ENCODE peak calls at places on chromosomes 16 and 17, in nine cellular contexts. E is transverse colon, U is stomach, S is prostate gland, H is lower leg skin, B is IMR-90, Y is A549, G is uterus, P is erythroblast. M is an unnamed sample.

GRCh38 chr17:1474402-1475189 is 17.9 kb downstream of the MYO1C start:
- DNase-seq in E (no peak), U (no peak), S (no peak), H (no peak), B (no peak), Y (no peak), G (no peak), P (no peak), M (no peak)

GRCh38 chr17:41724476-41725030 is 9.9 kb downstream of the HAP1 start:
- DNase-seq in E (no peak), U (no peak), S (no peak), H (no peak), B (no peak), Y (no peak), G (no peak), P (no peak), M (no peak)

GRCh38 chr17:69066482-69066881 is 5.8 kb upstream of the ABCA9 start:
- DNase-seq in E (no peak), U (no peak), S (no peak), H (no peak), B (no peak), Y (no peak), G (no peak), P (no peak), M (no peak)

GRCh38 chr17:2055494-2056220 is 754 bp downstream of the HIC1 start:
- DNase-seq in E (peak; percentile 39), U (no peak), S (no peak), H (no peak), B (peak; percentile 55), Y (no peak), G (peak; percentile 50), P (no peak), M (no peak)

GRCh38 chr16:3400446-3400778 is 392 bp downstream of the ZSCAN32 start:
- DNase-seq in E (no peak), U (no peak), S (no peak), H (no peak), B (no peak), Y (no peak), G (no peak), P (no peak), M (no peak)

GRCh38 chr17:76697702-76698465 is 12.9 kb downstream of the MXRA7 start:
- DNase-seq in E (no peak), U (no peak), S (no peak), H (no peak), B (peak; percentile 60), Y (no peak), G (peak; percentile 43), P (peak; percentile 39), M (no peak)

GRCh38 chr17:83199500-83200201 is 120.2 kb downstream of the METRNL start:
- DNase-seq in E (peak; percentile 60), U (peak; percentile 51), S (no peak), H (peak; percentile 62), B (peak; percentile 49), Y (no peak), G (no peak), P (no peak), M (no peak)

GRCh38 chr17:55386931-55387330 is 34.7 kb downstream of the MMD start:
- DNase-seq in E (no peak), U (no peak), S (no peak), H (no peak), B (no peak), Y (no peak), G (no peak), P (no peak), M (no peak)

GRCh38 chr17:16653367-16654041 is at the start of gene ZNF624:
- DNase-seq in E (peak; percentile 96), U (peak; percentile 98), S (peak; percentile 97), H (peak; percentile 94), B (peak; percentile 83), Y (peak; percentile 97), G (peak; percentile 97), P (peak; percentile 87), M (peak; percentile 93)

GRCh38 chr17:45008191-45008590 is 40.1 kb upstream of the C1QL1 start:
- DNase-seq in E (no peak), U (no peak), S (no peak), H (no peak), B (no peak), Y (no peak), G (no peak), P (no peak), M (no peak)

GRCh38 chr16:60741810-60742209 is 1294.4 kb downstream of the CDH8 start:
- DNase-seq in E (no peak), U (no peak), S (no peak), H (no peak), B (no peak), Y (no peak), G (no peak), P (no peak), M (no peak)

GRCh38 chr16:80197790-80198201 is 343.0 kb upstream of the DYNLRB2 start:
- DNase-seq in E (no peak), U (no peak), S (no peak), H (peak; percentile 26), B (peak; percentile 93), Y (peak; percentile 87), G (no peak), P (no peak), M (peak; percentile 19)

GRCh38 chr17:78383725-78384471 is 5.4 kb downstream of the PGS1 start:
- DNase-seq in E (peak; percentile 67), U (peak; percentile 57), S (peak; percentile 80), H (peak; percentile 67), B (peak; percentile 100), Y (no peak), G (peak; percentile 68), P (no peak), M (peak; percentile 80)

GRCh38 chr16:49415083-49415482 is 41.5 kb downstream of the C16orf78 start:
- DNase-seq in E (no peak), U (no peak), S (no peak), H (no peak), B (no peak), Y (no peak), G (no peak), P (no peak), M (no peak)
- TF ChIP-seq POLR2A in E (no peak), U (no peak), S (no peak), H (no peak), B (no peak), Y (no peak), G (no peak), P (no peak), M (no peak)

GRCh38 chr16:30950516-30951073 is 1.7 kb downstream of the ORAI3 start:
- DNase-seq in E (no peak), U (no peak), S (no peak), H (no peak), B (no peak), Y (no peak), G (no peak), P (no peak), M (no peak)

GRCh38 chr16:30951193-30951592 is 2.3 kb downstream of the ORAI3 start:
- DNase-seq in E (no peak), U (no peak), S (no peak), H (no peak), B (no peak), Y (no peak), G (no peak), P (no peak), M (no peak)

GRCh38 chr16:30948956-30949654 is at the start of gene ORAI3:
- DNase-seq in E (peak; percentile 81), U (peak; percentile 77), S (peak; percentile 81), H (peak; percentile 75), B (peak; percentile 44), Y (peak; percentile 57), G (peak; percentile 77), P (no peak), M (peak; percentile 57)

GRCh38 chr16:30948087-30948955 is 547 bp upstream of the ORAI3 start:
- DNase-seq in E (peak; percentile 81), U (peak; percentile 80), S (peak; percentile 90), H (peak; percentile 86), B (peak; percentile 96), Y (peak; percentile 98), G (peak; percentile 94), P (peak; percentile 73), M (peak; percentile 92)

DNA sequence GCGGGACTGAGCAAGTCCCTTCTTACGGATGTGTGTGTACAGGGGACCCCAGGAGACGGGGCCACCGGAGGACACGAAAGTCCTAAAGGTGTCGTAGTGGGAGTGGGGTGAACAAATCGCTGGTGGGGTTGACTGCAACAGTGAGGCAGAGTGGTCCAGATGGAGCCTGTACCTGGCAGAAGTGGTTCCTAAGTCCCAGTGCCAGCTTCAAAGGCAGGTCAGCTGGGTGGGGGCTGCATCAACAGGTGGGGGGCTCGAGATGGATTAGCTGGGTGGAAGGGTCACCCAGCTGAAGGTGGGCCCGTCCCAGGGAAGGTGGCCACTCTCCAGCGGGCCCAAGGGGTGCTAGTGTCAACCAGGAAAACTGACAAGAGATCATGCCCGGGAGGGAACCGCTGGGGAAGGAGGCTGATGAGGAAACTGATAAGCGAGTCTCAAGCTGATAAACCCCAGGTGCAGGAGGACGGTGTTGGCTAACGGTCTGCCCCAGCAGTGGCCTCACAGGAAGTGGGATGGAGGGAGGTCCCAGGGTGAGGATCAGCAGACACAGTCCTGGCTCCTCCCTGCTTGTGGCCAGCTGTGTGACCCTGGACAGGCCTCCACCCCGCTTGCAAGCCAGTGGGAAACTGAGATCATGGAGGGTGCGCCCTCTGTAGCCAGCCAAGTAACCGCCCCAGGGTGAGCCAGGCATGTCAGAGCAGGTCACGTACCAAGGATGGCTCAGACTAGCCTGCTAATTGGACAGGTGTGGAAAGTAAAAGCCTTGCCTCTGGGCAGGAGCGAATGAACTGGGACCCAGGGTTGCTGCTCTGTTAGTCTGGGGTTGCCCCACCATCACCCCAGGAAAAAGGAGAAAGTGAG is 1.0 kb downstream of the ORAI3 start:
- DNase-seq in E (peak; percentile 84), U (peak; percentile 67), S (peak; percentile 77), H (peak; percentile 93), B (peak; percentile 80), Y (peak; percentile 84), G (peak; percentile 80), P (peak; percentile 92), M (peak; percentile 74)
- TF ChIP-seq POLR2A in E (peak; percentile 78), U (no peak), S (peak; percentile 95), H (no peak), B (peak; percentile 59), Y (peak; percentile 75), G (no peak), P (peak; percentile 99), M (peak; percentile 82)

DNA sequence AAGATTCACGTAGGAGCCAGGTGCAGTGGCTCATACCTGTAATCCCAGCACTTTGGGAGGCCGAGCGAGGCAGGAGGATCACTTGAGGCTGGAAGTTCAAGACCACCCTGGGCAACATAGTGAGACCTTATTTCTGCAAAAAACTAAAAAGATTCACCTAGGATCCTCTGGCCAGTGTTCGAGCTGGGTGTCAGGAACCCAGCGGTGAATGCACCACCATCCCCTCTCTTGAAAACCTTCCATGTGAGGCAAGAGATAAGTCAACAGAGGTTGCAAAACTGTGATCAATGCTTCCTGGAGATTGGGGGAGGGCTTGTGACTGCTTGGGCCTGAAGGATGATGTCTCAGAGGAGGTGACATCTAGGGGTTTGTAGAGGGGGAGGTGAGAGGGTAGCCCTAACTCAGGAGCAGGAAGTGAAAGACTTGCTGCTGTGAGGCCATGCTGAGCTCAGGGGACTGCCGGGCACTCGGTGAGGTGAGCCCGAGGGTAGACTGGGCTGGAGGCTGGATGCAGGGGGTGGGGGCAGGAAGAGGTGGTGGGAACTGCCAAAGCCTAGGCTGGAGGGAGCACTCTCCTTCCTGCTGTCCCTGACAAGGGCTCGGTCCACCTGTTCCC is 11.7 kb downstream of the GJD3 start:
- DNase-seq in E (no peak), U (no peak), S (no peak), H (no peak), B (no peak), Y (peak; percentile 48), G (no peak), P (peak; percentile 30), M (no peak)
- TF ChIP-seq POLR2A in E (no peak), U (no peak), S (no peak), H (no peak), B (no peak), Y (no peak), G (no peak), P (no peak), M (no peak)

GRCh38 chr16:9090101-9090959 is 1.1 kb upstream of the HAPSTR1 start:
- DNase-seq in E (peak; percentile 40), U (peak; percentile 27), S (peak; percentile 27), H (peak; percentile 32), B (no peak), Y (no peak), G (peak; percentile 54), P (peak; percentile 74), M (no peak)
- TF ChIP-seq POLR2A in E (no peak), U (no peak), S (no peak), H (no peak), B (no peak), Y (peak; percentile 35), G (peak; percentile 18), P (no peak), M (no peak)

M was measured in H54.